ENCODE peak calls at places on chromosomes 6 and 20, in ten cellular contexts. R is cardiac muscle cell, Y is fibroblast of mammary gland, D is PC-9, G is MM.1S, U is bronchial epithelial cell, O is uterus, Z is transverse colon, I is cardiac fibroblast, F is fibroblast of lung. V is an unnamed sample.

GRCh38 chr6:166745801-166746668 is 119.0 kb upstream of the RPS6KA2 start:
- DNase-seq in D (no peak), Z (no peak), R (no peak), G (no peak), Y (no peak), O (no peak), I (no peak), F (no peak), U (no peak), V (no peak)

GRCh38 chr6:13432526-13433218 is 54.7 kb downstream of the GFOD1 start:
- DNase-seq in I (no peak), U (no peak), F (no peak), Z (no peak), G (no peak), D (no peak), Y (peak), O (no peak), R (no peak), V (no peak)

GRCh38 chr6:41278699-41279405 is 7.6 kb downstream of the TREM1 start:
- DNase-seq in U (peak), Y (peak), R (peak), I (peak), Z (peak), G (peak), D (peak), O (peak), F (peak), V (peak)

GRCh38 chr6:39228992-39229767 is at the start of gene KCNK5:
- DNase-seq in D (peak), Z (peak), G (peak), I (peak), O (no peak), U (peak), F (peak), R (peak), Y (peak), V (peak)

GRCh38 chr20:41095110-41095969 is 42.0 kb upstream of the PLCG1 start:
- DNase-seq in R (peak), I (peak), G (peak), U (peak), D (peak), Z (peak), O (peak), Y (peak), F (peak), V (no peak)

GRCh38 chr20:63117151-63117550 is 98.8 kb downstream of the YTHDF1 start:
- DNase-seq in R (no peak), Z (no peak), G (no peak), O (no peak), I (no peak), U (no peak), F (no peak), D (no peak), Y (no peak), V (no peak)

GRCh38 chr20:19968488-19969073 is 48.6 kb upstream of the NAA20 start:
- DNase-seq in G (peak), Z (no peak), R (no peak), F (no peak), U (no peak), Y (no peak), O (no peak), D (peak), I (no peak), V (no peak)

GRCh38 chr20:33229843-33230242 is 6.0 kb upstream of the BPIFA1 start:
- DNase-seq in D (no peak), Z (no peak), I (no peak), R (no peak), Y (no peak), O (no peak), U (no peak), F (no peak), G (no peak), V (no peak)

GRCh38 chr6:111949546-111949945 is 76.3 kb upstream of the FYN start:
- DNase-seq in D (no peak), U (no peak), R (no peak), Z (no peak), Y (no peak), O (no peak), G (no peak), I (no peak), F (no peak), V (no peak)

DNA sequence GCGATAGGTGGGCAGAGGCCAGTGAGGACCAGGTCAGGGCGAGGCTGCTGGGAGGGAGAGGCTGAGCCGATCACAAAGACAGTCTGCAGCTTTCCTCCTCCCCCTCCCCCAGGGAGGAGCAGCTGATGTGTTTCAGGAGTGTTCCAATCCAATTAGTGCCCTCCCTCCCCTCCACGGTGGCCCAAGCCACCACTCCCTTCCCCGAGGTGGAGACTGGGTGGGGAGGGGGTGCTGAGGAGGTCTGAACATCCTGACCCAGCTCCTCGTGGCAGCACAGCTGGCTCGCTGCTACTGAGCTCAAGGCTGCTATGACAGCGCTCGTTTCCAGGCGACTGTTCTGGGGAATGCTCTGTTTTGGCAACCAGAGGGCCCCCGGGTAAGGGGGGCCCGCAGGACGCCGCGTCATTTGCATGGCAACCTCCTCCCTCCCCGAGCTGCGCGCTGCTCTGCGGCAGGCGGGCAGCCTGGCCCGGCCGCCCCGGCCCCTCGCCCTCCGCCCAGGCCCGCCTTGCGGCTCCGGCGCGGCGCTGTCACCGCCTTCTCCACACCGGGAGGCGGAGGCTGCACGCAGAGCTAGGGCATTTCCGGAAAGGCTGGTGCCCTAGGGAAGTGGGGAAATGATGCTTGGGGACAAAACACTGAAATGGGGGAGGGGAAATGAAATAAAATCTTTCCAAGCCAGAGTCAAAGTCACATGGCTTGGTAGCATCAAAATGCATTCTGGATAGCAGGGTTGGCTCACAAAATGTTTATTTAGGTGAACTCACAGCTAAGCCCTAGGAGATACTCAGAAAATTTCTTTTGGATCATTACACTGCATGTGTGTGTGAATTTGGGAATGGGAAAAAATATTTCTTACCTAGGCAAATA is 67.4 kb upstream of the PIM1 start:
- DNase-seq in R (peak), U (peak), G (peak), Z (peak), F (peak), I (peak), O (peak), D (peak), Y (peak), V (peak)
- TF ChIP-seq CTCF in R (no peak), U (no peak), G (no peak), Z (no peak), F (no peak), I (no peak), O (no peak), D (no peak), Y (no peak), V (no peak)

DNA sequence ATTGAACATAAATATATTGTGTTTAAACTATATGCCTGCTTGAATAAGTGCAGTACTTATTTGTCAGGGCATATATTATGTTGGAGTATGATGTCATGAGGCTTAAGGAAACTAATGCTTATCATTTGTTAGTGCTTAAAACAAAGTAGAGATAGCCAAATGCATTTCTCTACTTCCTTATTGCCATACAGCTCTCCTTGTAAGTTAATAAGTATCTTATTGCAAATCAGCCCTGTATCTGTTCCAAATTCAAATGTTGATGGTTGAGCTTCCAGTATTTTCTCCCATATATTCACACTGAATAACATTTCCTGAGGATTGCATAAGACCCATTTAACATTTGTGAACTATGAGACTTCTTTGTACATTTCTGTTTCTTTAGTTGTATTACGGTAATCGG is 57.8 kb downstream of the CARMIL1 start:
- DNase-seq in Z (no peak), Y (no peak), O (no peak), R (peak), G (no peak), D (no peak), F (no peak), U (peak), I (peak), V (no peak)
- TF ChIP-seq CTCF in Z (no peak), Y (no peak), O (no peak), R (no peak), G (no peak), D (no peak), F (no peak), U (no peak), I (no peak), V (no peak)

GRCh38 chr6:164097557-164098398 is 683.3 kb downstream of the QKI start:
- DNase-seq in I (peak), Z (no peak), Y (peak), D (no peak), O (peak), R (peak), U (peak), F (peak), G (no peak), V (no peak)
- TF ChIP-seq CTCF in I (no peak), Z (no peak), Y (no peak), D (no peak), O (no peak), R (peak), U (no peak), F (no peak), G (no peak), V (no peak)

DNA sequence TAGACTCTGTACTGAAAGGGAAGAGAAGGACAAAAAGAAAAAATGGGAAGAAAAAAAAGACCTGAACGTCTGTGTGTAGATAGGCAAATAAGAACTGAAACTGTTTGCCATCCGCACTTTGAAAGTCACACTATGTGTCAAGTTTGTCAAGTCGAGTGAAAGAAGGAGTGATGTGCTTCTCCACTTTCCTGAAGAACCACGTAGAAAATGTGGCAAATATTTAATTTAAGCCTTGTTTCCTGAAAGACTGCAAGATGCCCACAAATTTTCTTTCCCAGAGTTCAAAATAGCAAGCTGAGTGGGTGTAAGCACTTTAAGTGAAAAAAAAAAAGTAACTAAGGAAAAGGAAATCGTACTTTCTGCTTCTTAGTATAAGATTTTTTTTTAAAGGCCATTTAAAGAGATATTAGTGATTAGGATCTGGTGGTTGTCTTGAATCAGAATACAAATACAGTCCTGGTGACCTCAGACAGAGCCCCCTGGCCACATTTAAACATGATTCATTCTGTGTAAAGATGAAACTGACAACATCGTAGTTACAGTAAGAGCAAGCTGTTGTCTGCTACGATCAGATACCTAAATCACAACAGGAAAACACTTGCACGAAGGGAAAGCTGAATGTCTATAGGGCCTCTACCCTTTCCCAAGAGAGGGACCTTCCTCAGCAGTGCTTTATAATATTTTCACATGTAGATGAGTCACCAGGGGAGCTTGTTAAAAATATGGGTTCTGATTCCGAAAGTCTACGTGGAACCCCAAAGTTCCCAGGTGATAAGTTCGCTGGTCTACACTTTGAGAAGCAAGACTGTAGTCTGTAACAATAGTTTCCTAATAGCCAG is 102.3 kb downstream of the HIVEP2 start:
- DNase-seq in U (peak), G (peak), D (peak), F (peak), Y (peak), Z (no peak), R (peak), I (peak), O (no peak), V (no peak)
- TF ChIP-seq CTCF in U (no peak), G (no peak), D (no peak), F (no peak), Y (no peak), Z (no peak), R (no peak), I (no peak), O (no peak), V (no peak)

DNA sequence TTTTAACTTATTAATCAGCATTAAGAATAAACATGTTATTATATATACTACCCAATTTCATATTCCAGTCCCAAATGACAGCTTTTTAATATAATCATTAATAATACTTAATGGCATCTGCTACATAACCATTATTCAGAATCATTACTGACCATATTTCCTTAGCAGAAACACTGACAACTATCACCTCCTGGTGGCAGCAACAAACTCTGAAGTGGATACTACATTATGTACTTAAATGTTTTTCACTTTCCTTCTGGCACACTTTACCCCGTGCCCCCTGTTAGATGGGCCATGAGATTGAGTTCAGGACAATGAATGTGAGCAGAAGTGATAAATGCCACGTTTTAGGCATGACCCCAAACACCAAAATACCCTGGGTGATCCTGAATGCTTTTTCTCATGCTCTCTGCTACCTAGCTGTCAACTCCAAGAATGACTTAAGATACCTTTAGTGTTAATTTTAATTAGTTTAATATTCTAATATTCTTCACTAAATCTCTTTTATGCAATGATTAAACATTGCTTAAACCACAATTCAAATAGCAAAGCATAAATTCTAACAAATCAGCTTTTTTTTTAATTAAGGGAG is 77.1 kb downstream of the LMBRD1 start:
- DNase-seq in O (no peak), F (peak), I (peak), Y (peak), R (peak), G (peak), D (no peak), Z (no peak), U (peak), V (no peak)
- TF ChIP-seq CTCF in O (no peak), F (peak), I (peak), Y (peak), R (peak), G (peak), D (peak), Z (no peak), U (peak), V (no peak)